ENCODE peak calls at places on chromosomes 6 and 20, in four cellular contexts. F is T-helper 9 cell, V is left ventricle myocardium inferior, H is Calu3. I is an unnamed sample.

GRCh38 chr20:46438156-46438750 is 31.8 kb upstream of the ELMO2 start:
- DNase-seq in F (no peak), V (no peak), H (peak), I (peak)

GRCh38 chr6:12709116-12709515 is 7.5 kb upstream of the PHACTR1 start:
- DNase-seq in F (no peak), V (no peak), H (no peak), I (no peak)

GRCh38 chr20:63054695-63055240 is 48.0 kb upstream of the BHLHE23 start:
- DNase-seq in F (no peak), V (peak), H (no peak), I (no peak)

GRCh38 chr20:44489223-44489622 is 13.5 kb downstream of the TTPAL start:
- DNase-seq in F (no peak), V (no peak), H (no peak), I (no peak)

GRCh38 chr20:5977975-5978374 is 27.5 kb downstream of the MCM8 start:
- DNase-seq in F (no peak), V (no peak), H (no peak), I (no peak)

GRCh38 chr6:163133017-163133416 is 281.5 kb upstream of the QKI start:
- DNase-seq in F (no peak), V (no peak), H (no peak), I (no peak)

GRCh38 chr20:55745840-55746239 is 259.5 kb downstream of the CBLN4 start:
- DNase-seq in F (no peak), V (no peak), H (no peak), I (no peak)

GRCh38 chr6:146041282-146041681 is 12.4 kb downstream of the GRM1 start:
- DNase-seq in F (no peak), V (no peak), H (peak), I (no peak)

GRCh38 chr20:57055345-57055744 is 211.1 kb downstream of the BMP7 start:
- DNase-seq in F (no peak), V (no peak), H (no peak), I (no peak)

GRCh38 chr6:40936810-40937209 is 102.2 kb downstream of the UNC5CL start:
- DNase-seq in F (no peak), V (no peak), H (no peak), I (no peak)

GRCh38 chr6:35736293-35736894 is 438 bp upstream of the ARMC12 start:
- DNase-seq in F (peak), V (peak), H (peak), I (peak)

GRCh38 chr20:51008718-51009117 is 14.2 kb downstream of the KCNG1 start:
- DNase-seq in F (no peak), V (no peak), H (no peak), I (no peak)

GRCh38 chr20:4555188-4555893 is 166.4 kb upstream of the PRND start:
- DNase-seq in F (no peak), V (no peak), H (no peak), I (no peak)

GRCh38 chr6:41583576-41583975 is 37.4 kb downstream of the FOXP4 start:
- DNase-seq in F (no peak), V (no peak), H (no peak), I (no peak)

GRCh38 chr6:69848552-69848951 is 17.8 kb upstream of the COL19A1 start:
- DNase-seq in F (no peak), V (no peak), H (no peak), I (no peak)

GRCh38 chr6:68891419-68891818 is 256.3 kb downstream of the ADGRB3 start:
- DNase-seq in F (no peak), V (no peak), H (no peak), I (no peak)

GRCh38 chr6:130500693-130501092 is 134.9 kb downstream of the TMEM200A start:
- DNase-seq in F (no peak), V (no peak), H (no peak), I (no peak)

GRCh38 chr6:1596088-1596852 is 13.4 kb upstream of the FOXC1 start:
- DNase-seq in F (peak), V (peak), H (peak), I (peak)

GRCh38 chr6:132898376-132898775 is 84.0 kb downstream of the RPS12 start:
- DNase-seq in F (no peak), V (no peak), H (no peak), I (no peak)

GRCh38 chr20:21702553-21703467 is 2.7 kb upstream of the PAX1 start:
- DNase-seq in F (no peak), V (peak), H (no peak), I (no peak)

GRCh38 chr6:154615483-154616025 is 105.1 kb upstream of the CNKSR3 start:
- DNase-seq in F (no peak), V (peak), H (peak), I (peak)

GRCh38 chr6:63351995-63352586 is 32.3 kb upstream of the LGSN start:
- DNase-seq in F (no peak), V (no peak), H (no peak), I (peak)

GRCh38 chr6:167699141-167700036 is 127.3 kb upstream of the AFDN start:
- DNase-seq in F (no peak), V (peak), H (peak), I (no peak)

GRCh38 chr6:136059308-136059707 is 190.8 kb downstream of the MTFR2 start:
- DNase-seq in F (no peak), V (peak), H (no peak), I (no peak)

GRCh38 chr20:40945754-40946451 is 82.7 kb upstream of the TOP1 start:
- DNase-seq in F (no peak), V (peak), H (peak), I (peak)

GRCh38 chr6:113530769-113531168 is 326.4 kb upstream of the MARCKS start:
- DNase-seq in F (no peak), V (no peak), H (no peak), I (no peak)

GRCh38 chr20:1094706-1095220 is 23.6 kb upstream of the PSMF1 start:
- DNase-seq in F (no peak), V (no peak), H (no peak), I (no peak)

GRCh38 chr6:47044418-47044817 is 2.3 kb upstream of the ADGRF1 start:
- DNase-seq in F (no peak), V (no peak), H (peak), I (no peak)

GRCh38 chr20:32973077-32973717 is 31.0 kb downstream of the SUN5 start:
- DNase-seq in F (no peak), V (no peak), H (no peak), I (no peak)

GRCh38 chr6:132673376-132674094 is 14.6 kb upstream of the TAAR1 start:
- DNase-seq in F (no peak), V (no peak), H (peak), I (no peak)

GRCh38 chr6:11601776-11602605 is 64.4 kb downstream of the TMEM170B start:
- DNase-seq in F (no peak), V (no peak), H (peak), I (no peak)

GRCh38 chr6:33886673-33887144 is 82.9 kb upstream of the MLN start:
- DNase-seq in F (no peak), V (peak), H (no peak), I (no peak)

GRCh38 chr6:105669232-105669631 is 266.4 kb upstream of the PREP start:
- DNase-seq in F (no peak), V (no peak), H (no peak), I (no peak)

I was measured in NCI-H345.